ENCODE peak calls at places on chromosomes 7 and 10, in four cellular contexts. One of them, this sample, is unnamed.

GRCh38 chr10:102009801-102010425 is 46.1 kb downstream of the ARMH3 start:
- DNase-seq in effector memory CD8-positive, alpha-beta T cell: peak; percentile 39
- DNase-seq in activated CD4-positive, CD25-positive, alpha-beta regulatory T cell: no peak
- DNase-seq in GM23338: peak; percentile 91
- DNase-seq in this sample: peak; percentile 0

GRCh38 chr10:68897336-68897741 is 3.8 kb upstream of the DDX50 start:
- DNase-seq in effector memory CD8-positive, alpha-beta T cell: peak; percentile 7
- DNase-seq in activated CD4-positive, CD25-positive, alpha-beta regulatory T cell: no peak
- DNase-seq in GM23338: peak; percentile 83
- DNase-seq in this sample: no peak

GRCh38 chr10:34288634-34289033 is 526.5 kb downstream of the PARD3 start:
- DNase-seq in effector memory CD8-positive, alpha-beta T cell: no peak
- DNase-seq in activated CD4-positive, CD25-positive, alpha-beta regulatory T cell: no peak
- DNase-seq in GM23338: no peak
- DNase-seq in this sample: no peak

GRCh38 chr7:45698527-45699309 is 124.5 kb downstream of the ADCY1 start:
- DNase-seq in effector memory CD8-positive, alpha-beta T cell: no peak
- DNase-seq in activated CD4-positive, CD25-positive, alpha-beta regulatory T cell: no peak
- DNase-seq in GM23338: no peak
- DNase-seq in this sample: no peak

GRCh38 chr10:65544756-65545155 is 1381.1 kb upstream of the LRRTM3 start:
- DNase-seq in effector memory CD8-positive, alpha-beta T cell: no peak
- DNase-seq in activated CD4-positive, CD25-positive, alpha-beta regulatory T cell: no peak
- DNase-seq in GM23338: no peak
- DNase-seq in this sample: no peak

GRCh38 chr10:111177379-111177778 is 100.5 kb downstream of the ADRA2A start:
- DNase-seq in effector memory CD8-positive, alpha-beta T cell: no peak
- DNase-seq in activated CD4-positive, CD25-positive, alpha-beta regulatory T cell: no peak
- DNase-seq in GM23338: no peak
- DNase-seq in this sample: no peak

GRCh38 chr7:158029431-158029938 is 558.1 kb downstream of the PTPRN2 start:
- DNase-seq in effector memory CD8-positive, alpha-beta T cell: no peak
- DNase-seq in activated CD4-positive, CD25-positive, alpha-beta regulatory T cell: no peak
- DNase-seq in GM23338: no peak
- DNase-seq in this sample: no peak

GRCh38 chr7:140168816-140169215 is 8.0 kb downstream of the KDM7A start:
- DNase-seq in effector memory CD8-positive, alpha-beta T cell: no peak
- DNase-seq in activated CD4-positive, CD25-positive, alpha-beta regulatory T cell: no peak
- DNase-seq in GM23338: no peak
- DNase-seq in this sample: no peak

GRCh38 chr7:103687981-103688380 is 242.0 kb upstream of the SLC26A5 start:
- DNase-seq in effector memory CD8-positive, alpha-beta T cell: no peak
- DNase-seq in activated CD4-positive, CD25-positive, alpha-beta regulatory T cell: no peak
- DNase-seq in GM23338: no peak
- DNase-seq in this sample: no peak

GRCh38 chr7:20798694-20799121 is 12.0 kb upstream of the SP8 start:
- DNase-seq in effector memory CD8-positive, alpha-beta T cell: no peak
- DNase-seq in activated CD4-positive, CD25-positive, alpha-beta regulatory T cell: no peak
- DNase-seq in GM23338: peak; percentile 84
- DNase-seq in this sample: no peak

GRCh38 chr10:73998623-73999622 is 1.0 kb downstream of the VCL start:
- DNase-seq in effector memory CD8-positive, alpha-beta T cell: no peak
- DNase-seq in activated CD4-positive, CD25-positive, alpha-beta regulatory T cell: no peak
- DNase-seq in GM23338: peak; percentile 73
- DNase-seq in this sample: peak; percentile 4

GRCh38 chr7:111650456-111650999 is 88.2 kb upstream of the IMMP2L start:
- DNase-seq in effector memory CD8-positive, alpha-beta T cell: no peak
- DNase-seq in activated CD4-positive, CD25-positive, alpha-beta regulatory T cell: no peak
- DNase-seq in GM23338: no peak
- DNase-seq in this sample: no peak

GRCh38 chr7:96337519-96337918 is 15.6 kb upstream of the SLC25A13 start:
- DNase-seq in effector memory CD8-positive, alpha-beta T cell: no peak
- DNase-seq in activated CD4-positive, CD25-positive, alpha-beta regulatory T cell: no peak
- DNase-seq in GM23338: no peak
- DNase-seq in this sample: no peak

GRCh38 chr10:113329121-113329596 is 223.7 kb upstream of the HABP2 start:
- DNase-seq in effector memory CD8-positive, alpha-beta T cell: no peak
- DNase-seq in activated CD4-positive, CD25-positive, alpha-beta regulatory T cell: no peak
- DNase-seq in GM23338: no peak
- DNase-seq in this sample: no peak

GRCh38 chr10:28734940-28735759 is 57.8 kb downstream of the BAMBI start:
- DNase-seq in effector memory CD8-positive, alpha-beta T cell: no peak
- DNase-seq in activated CD4-positive, CD25-positive, alpha-beta regulatory T cell: no peak
- DNase-seq in GM23338: no peak
- DNase-seq in this sample: no peak

GRCh38 chr10:10831085-10831484 is 186.6 kb upstream of the CELF2 start:
- DNase-seq in effector memory CD8-positive, alpha-beta T cell: no peak
- DNase-seq in activated CD4-positive, CD25-positive, alpha-beta regulatory T cell: no peak
- DNase-seq in GM23338: no peak
- DNase-seq in this sample: no peak

GRCh38 chr7:91566333-91566732 is 302.1 kb downstream of the FZD1 start:
- DNase-seq in effector memory CD8-positive, alpha-beta T cell: no peak
- DNase-seq in activated CD4-positive, CD25-positive, alpha-beta regulatory T cell: no peak
- DNase-seq in GM23338: no peak
- DNase-seq in this sample: no peak

GRCh38 chr10:62805139-62806092 is 896 bp downstream of the ADO start:
- DNase-seq in effector memory CD8-positive, alpha-beta T cell: no peak
- DNase-seq in activated CD4-positive, CD25-positive, alpha-beta regulatory T cell: no peak
- DNase-seq in GM23338: peak; percentile 66
- DNase-seq in this sample: no peak

GRCh38 chr10:26254616-26255015 is 38.0 kb downstream of the GAD2 start:
- DNase-seq in effector memory CD8-positive, alpha-beta T cell: no peak
- DNase-seq in activated CD4-positive, CD25-positive, alpha-beta regulatory T cell: no peak
- DNase-seq in GM23338: no peak
- DNase-seq in this sample: no peak

GRCh38 chr10:92517034-92517655 is 56.7 kb downstream of the IDE start:
- DNase-seq in effector memory CD8-positive, alpha-beta T cell: peak; percentile 65
- DNase-seq in activated CD4-positive, CD25-positive, alpha-beta regulatory T cell: peak; percentile 29
- DNase-seq in GM23338: peak; percentile 90
- DNase-seq in this sample: peak; percentile 37

GRCh38 chr10:113386005-113386404 is 166.8 kb upstream of the HABP2 start:
- DNase-seq in effector memory CD8-positive, alpha-beta T cell: no peak
- DNase-seq in activated CD4-positive, CD25-positive, alpha-beta regulatory T cell: no peak
- DNase-seq in GM23338: no peak
- DNase-seq in this sample: no peak

GRCh38 chr10:90966146-90966545 is 45.3 kb upstream of the ANKRD1 start:
- DNase-seq in effector memory CD8-positive, alpha-beta T cell: no peak
- DNase-seq in activated CD4-positive, CD25-positive, alpha-beta regulatory T cell: no peak
- DNase-seq in GM23338: no peak
- DNase-seq in this sample: no peak

GRCh38 chr7:112298543-112299100 is 92.1 kb downstream of the ZNF277 start:
- DNase-seq in effector memory CD8-positive, alpha-beta T cell: no peak
- DNase-seq in activated CD4-positive, CD25-positive, alpha-beta regulatory T cell: no peak
- DNase-seq in GM23338: no peak
- DNase-seq in this sample: no peak

GRCh38 chr10:125772112-125772863 is 3.3 kb downstream of the MMP21 start:
- DNase-seq in effector memory CD8-positive, alpha-beta T cell: no peak
- DNase-seq in activated CD4-positive, CD25-positive, alpha-beta regulatory T cell: no peak
- DNase-seq in GM23338: no peak
- DNase-seq in this sample: no peak

GRCh38 chr7:114444196-114444595 is 29.6 kb downstream of the FOXP2 start:
- DNase-seq in effector memory CD8-positive, alpha-beta T cell: no peak
- DNase-seq in activated CD4-positive, CD25-positive, alpha-beta regulatory T cell: no peak
- DNase-seq in GM23338: no peak
- DNase-seq in this sample: no peak

GRCh38 chr10:77442790-77443189 is 194.8 kb downstream of the KCNMA1 start:
- DNase-seq in effector memory CD8-positive, alpha-beta T cell: no peak
- DNase-seq in activated CD4-positive, CD25-positive, alpha-beta regulatory T cell: no peak
- DNase-seq in GM23338: no peak
- DNase-seq in this sample: no peak

GRCh38 chr10:15084502-15084922 is 4.1 kb downstream of the ACBD7 start:
- DNase-seq in effector memory CD8-positive, alpha-beta T cell: no peak
- DNase-seq in activated CD4-positive, CD25-positive, alpha-beta regulatory T cell: no peak
- DNase-seq in GM23338: peak; percentile 92
- DNase-seq in this sample: no peak

GRCh38 chr7:47422631-47423030 is 159.3 kb downstream of the TNS3 start:
- DNase-seq in effector memory CD8-positive, alpha-beta T cell: no peak
- DNase-seq in activated CD4-positive, CD25-positive, alpha-beta regulatory T cell: no peak
- DNase-seq in GM23338: no peak
- DNase-seq in this sample: no peak

GRCh38 chr7:138745189-138745588 is 44.0 kb upstream of the SVOPL start:
- DNase-seq in effector memory CD8-positive, alpha-beta T cell: no peak
- DNase-seq in activated CD4-positive, CD25-positive, alpha-beta regulatory T cell: no peak
- DNase-seq in GM23338: no peak
- DNase-seq in this sample: no peak

GRCh38 chr7:140517546-140518369 is 38.5 kb upstream of the MKRN1 start:
- DNase-seq in effector memory CD8-positive, alpha-beta T cell: peak; percentile 53
- DNase-seq in activated CD4-positive, CD25-positive, alpha-beta regulatory T cell: peak; percentile 15
- DNase-seq in GM23338: peak; percentile 98
- DNase-seq in this sample: peak; percentile 37

GRCh38 chr7:78279035-78279434 is 480.5 kb downstream of the PHTF2 start:
- DNase-seq in effector memory CD8-positive, alpha-beta T cell: no peak
- DNase-seq in activated CD4-positive, CD25-positive, alpha-beta regulatory T cell: no peak
- DNase-seq in GM23338: no peak
- DNase-seq in this sample: no peak

GRCh38 chr7:120742370-120742769 is 115.6 kb downstream of the TSPAN12 start:
- DNase-seq in effector memory CD8-positive, alpha-beta T cell: no peak
- DNase-seq in activated CD4-positive, CD25-positive, alpha-beta regulatory T cell: no peak
- DNase-seq in GM23338: peak; percentile 75
- DNase-seq in this sample: no peak

GRCh38 chr10:132364594-132364970 is 32.4 kb upstream of the PWWP2B start:
- DNase-seq in effector memory CD8-positive, alpha-beta T cell: no peak
- DNase-seq in activated CD4-positive, CD25-positive, alpha-beta regulatory T cell: peak; percentile 38
- DNase-seq in GM23338: no peak
- DNase-seq in this sample: no peak

GRCh38 chr10:79930751-79931150 is 18.2 kb downstream of the SFTPD start:
- DNase-seq in effector memory CD8-positive, alpha-beta T cell: no peak
- DNase-seq in activated CD4-positive, CD25-positive, alpha-beta regulatory T cell: no peak
- DNase-seq in GM23338: no peak
- DNase-seq in this sample: no peak

GRCh38 chr7:888081-889024 is 12.0 kb downstream of the GET4 start:
- DNase-seq in effector memory CD8-positive, alpha-beta T cell: no peak
- DNase-seq in activated CD4-positive, CD25-positive, alpha-beta regulatory T cell: no peak
- DNase-seq in GM23338: no peak
- DNase-seq in this sample: no peak

GRCh38 chr7:80806653-80807052 is 112.2 kb downstream of the SEMA3C start:
- DNase-seq in effector memory CD8-positive, alpha-beta T cell: no peak
- DNase-seq in activated CD4-positive, CD25-positive, alpha-beta regulatory T cell: no peak
- DNase-seq in GM23338: no peak
- DNase-seq in this sample: no peak

GRCh38 chr7:768881-769504 is 41.9 kb upstream of the PRKAR1B start:
- DNase-seq in effector memory CD8-positive, alpha-beta T cell: no peak
- DNase-seq in activated CD4-positive, CD25-positive, alpha-beta regulatory T cell: no peak
- DNase-seq in GM23338: peak; percentile 77
- DNase-seq in this sample: no peak

GRCh38 chr10:25758041-25758457 is 176.0 kb upstream of the MYO3A start:
- DNase-seq in effector memory CD8-positive, alpha-beta T cell: no peak
- DNase-seq in activated CD4-positive, CD25-positive, alpha-beta regulatory T cell: no peak
- DNase-seq in GM23338: peak; percentile 75
- DNase-seq in this sample: no peak

GRCh38 chr10:70233939-70234300 is 691 bp upstream of the PPA1 start:
- DNase-seq in effector memory CD8-positive, alpha-beta T cell: no peak
- DNase-seq in activated CD4-positive, CD25-positive, alpha-beta regulatory T cell: no peak
- DNase-seq in GM23338: no peak
- DNase-seq in this sample: no peak